ENCODE peak calls at places on chromosomes 5 and 9, in four cellular contexts. E is sigmoid colon, A is astrocyte, F is heart left ventricle. U is an unnamed sample. For H3K9me3, the result is how much of the 10 kb centered on the place peaks cover.

GRCh38 chr5:100746730-100747129 is 156.4 kb downstream of the ST8SIA4 start:
- DNase-seq in A (no peak), E (no peak), F (no peak), U (no peak)

GRCh38 chr5:72183231-72183630 is 76.0 kb downstream of the MAP1B start:
- DNase-seq in F (no peak), A (no peak), E (no peak), U (no peak)

GRCh38 chr9:87451149-87451548 is 46.5 kb upstream of the DAPK1 start:
- DNase-seq in E (no peak), F (no peak), A (no peak), U (no peak)

GRCh38 chr5:18216016-18216415 is 581.8 kb downstream of the TAF11L14 start:
- DNase-seq in A (no peak), E (no peak), F (no peak), U (no peak)

GRCh38 chr9:911003-911402 is 65.5 kb upstream of the DMRT3 start:
- DNase-seq in E (no peak), F (no peak), A (no peak), U (no peak)

GRCh38 chr9:108664309-108665255 is 191.2 kb downstream of the ACTL7B start:
- DNase-seq in A (no peak), F (no peak), E (no peak), U (no peak)

GRCh38 chr5:172305380-172305779 is 21.8 kb upstream of the UBTD2 start:
- DNase-seq in E (no peak), F (no peak), A (no peak), U (no peak)

GRCh38 chr5:149240354-149240998 is 31.2 kb upstream of the AFAP1L1 start:
- DNase-seq in A (no peak), F (peak), E (peak), U (peak)

GRCh38 chr5:9512452-9512851 is 33.4 kb downstream of the SEMA5A start:
- DNase-seq in F (no peak), E (no peak), A (peak), U (no peak)

GRCh38 chr9:94772654-94773303 is 46.3 kb downstream of the AOPEP start:
- DNase-seq in F (no peak), E (no peak), A (peak), U (no peak)

GRCh38 chr9:124452841-124453585 is 2.8 kb downstream of the ADGRD2 start:
- DNase-seq in E (peak), F (no peak), A (no peak), U (no peak)

GRCh38 chr9:129258823-129259301 is 80.8 kb upstream of the IER5L start:
- DNase-seq in A (no peak), F (no peak), E (no peak), U (peak)

GRCh38 chr9:133455936-133456335 is 3.8 kb upstream of the CACFD1 start:
- DNase-seq in A (no peak), E (no peak), F (no peak), U (no peak)

GRCh38 chr5:150487199-150488061 is 20.5 kb upstream of the NDST1 start:
- DNase-seq in E (no peak), F (no peak), A (no peak), U (no peak)

GRCh38 chr5:151093476-151093889 is 12.6 kb upstream of the TNIP1 start:
- DNase-seq in A (peak), E (peak), F (no peak), U (no peak)

GRCh38 chr5:152689275-152689711 is 284.2 kb upstream of the NMUR2 start:
- DNase-seq in F (no peak), E (no peak), A (peak), U (peak)

GRCh38 chr5:83564069-83564749 is 92.7 kb downstream of the VCAN start:
- DNase-seq in E (no peak), A (no peak), F (no peak), U (no peak)

GRCh38 chr9:116247791-116248343 is 94.3 kb downstream of the PAPPA start:
- DNase-seq in F (no peak), E (no peak), A (no peak), U (no peak)

GRCh38 chr9:116247284-116247683 is 93.7 kb downstream of the PAPPA start:
- DNase-seq in A (no peak), F (no peak), E (no peak), U (no peak)

GRCh38 chr9:116250881-116251280 is 97.3 kb downstream of the PAPPA start:
- DNase-seq in E (no peak), F (no peak), A (no peak), U (no peak)
- H3K27ac ChIP-seq in E (no peak), F (no peak), A (no peak), U (no peak)

DNA sequence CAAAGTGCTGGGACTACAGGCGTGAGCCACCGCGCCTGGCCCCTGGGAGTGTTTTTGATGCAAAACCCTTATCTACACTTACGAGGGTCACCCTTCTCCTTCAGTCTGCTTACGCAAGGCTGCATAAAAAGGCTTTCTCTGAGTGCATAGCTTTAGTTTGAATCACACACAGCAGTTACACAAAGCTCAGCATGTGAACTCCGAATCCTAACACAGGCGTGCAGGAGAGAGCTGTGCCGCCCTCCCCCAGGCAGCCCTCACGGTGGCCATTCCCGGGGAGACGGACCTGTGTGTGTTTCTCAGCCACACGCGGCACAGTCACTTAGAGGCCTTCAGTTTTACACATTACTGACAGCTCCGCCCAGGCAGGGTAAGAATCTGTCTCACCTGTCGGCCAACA is 26.7 kb downstream of the EXD3 start:
- DNase-seq in F (no peak), A (peak), E (no peak), U (peak)
- H3K9me3 ChIP-seq in F (under half), A (under half), E (under half), U (under half)

DNA sequence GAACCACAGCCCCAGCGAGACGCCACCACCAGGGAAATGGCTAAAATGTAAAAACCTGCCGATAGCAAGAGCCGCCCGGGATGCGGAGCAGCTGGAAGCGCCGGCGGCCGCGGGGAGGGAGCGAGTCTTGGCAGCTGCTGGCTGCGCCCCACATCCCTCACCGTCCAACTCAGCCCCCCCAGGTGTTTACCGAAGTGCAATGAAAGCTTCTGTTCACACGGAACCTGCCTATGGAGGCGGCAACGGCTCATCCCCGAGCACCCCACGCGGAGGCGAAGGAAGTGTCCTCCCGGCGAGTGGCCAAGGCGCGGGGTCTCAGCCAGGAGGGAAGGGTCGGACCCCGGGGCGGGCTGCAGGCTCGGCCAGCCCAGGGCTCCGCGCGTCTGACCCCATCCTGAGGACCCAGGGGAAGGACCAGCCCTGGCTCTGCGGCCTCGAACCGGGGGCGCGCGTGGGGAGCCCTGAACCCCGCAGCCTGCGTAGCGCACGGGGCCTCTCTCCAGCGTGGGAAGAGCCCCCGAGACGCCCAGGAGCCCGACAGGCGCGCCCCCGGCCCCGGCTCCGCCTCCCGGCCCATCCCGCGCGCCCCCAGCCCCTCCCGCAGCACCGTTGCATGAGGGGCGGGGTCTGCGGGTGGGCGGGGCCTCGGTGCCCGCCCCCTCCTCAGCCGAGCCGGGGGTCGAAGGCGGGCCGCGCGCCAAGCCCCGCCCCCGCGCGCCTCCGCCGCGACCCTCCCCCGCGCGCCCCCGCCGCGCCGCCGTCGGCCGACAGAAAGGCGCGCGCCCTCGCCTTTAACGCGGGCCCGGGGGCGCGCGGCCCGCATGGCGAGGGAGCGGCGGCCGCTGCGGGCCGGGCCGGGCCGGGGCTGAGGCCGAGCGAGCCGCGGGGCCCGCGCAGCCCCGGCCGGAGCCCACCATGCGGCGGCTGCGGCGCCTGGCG is at the start of gene DIPK1B:
- DNase-seq in A (no peak), F (no peak), E (no peak), U (no peak)
- TF ChIP-seq CTCF in A (no peak), F (no peak), E (no peak), U (no peak)

GRCh38 chr5:164235176-164235914 is 729.9 kb downstream of the MAT2B start:
- DNase-seq in F (no peak), A (peak), E (no peak), U (no peak)
- H3K27ac ChIP-seq in F (no peak), A (no peak), E (no peak), U (no peak)

GRCh38 chr5:133214153-133214820 is 162.5 kb downstream of the HSPA4 start:
- DNase-seq in A (no peak), F (no peak), E (no peak), U (no peak)
- H3K9me3 ChIP-seq in A (under half), F (under half), E (under half), U (under half)